ENCODE peak calls at places on chromosomes 13 and 19, in six cellular contexts. C is A549, G is endothelial cell of umbilical vein, V is K562, R is GM12878, K is HepG2. E is an unnamed sample.

GRCh38 chr13:112057736-112058518 is 9.0 kb upstream of the SOX1 start:
- DNase-seq in K (no peak), V (peak), R (no peak), G (peak), C (no peak), E (no peak)

GRCh38 chr13:113669231-113669870 is 2.3 kb downstream of the GRK1 start:
- DNase-seq in C (no peak), G (no peak), V (no peak), R (no peak), K (no peak), E (no peak)

GRCh38 chr13:85434927-85435326 is 364.3 kb downstream of the SLITRK6 start:
- DNase-seq in K (no peak), C (no peak), G (no peak), R (no peak), V (no peak), E (no peak)

GRCh38 chr13:107715496-107715895 is 499.8 kb downstream of the LIG4 start:
- DNase-seq in K (no peak), R (no peak), V (no peak), C (no peak), G (no peak), E (no peak)

GRCh38 chr19:38433268-38433733 is at the start of gene RYR1:
- DNase-seq in K (no peak), V (peak), R (no peak), G (no peak), C (no peak), E (peak)

GRCh38 chr13:73215807-73216206 is 157.0 kb downstream of the KLF5 start:
- DNase-seq in V (no peak), R (no peak), G (no peak), C (no peak), K (no peak), E (no peak)

GRCh38 chr13:21133077-21133476 is 43.3 kb downstream of the SKA3 start:
- DNase-seq in V (no peak), K (no peak), G (no peak), R (no peak), C (no peak), E (no peak)

GRCh38 chr19:6464070-6464873 is at the start of gene CRB3:
- DNase-seq in G (no peak), R (no peak), K (peak), V (no peak), C (peak), E (no peak)

GRCh38 chr13:55577847-55578210 is 1562.9 kb upstream of the PRR20A start:
- DNase-seq in C (no peak), G (no peak), K (no peak), R (no peak), V (no peak), E (no peak)

GRCh38 chr13:28704919-28705318 is 13.9 kb downstream of the SLC46A3 start:
- DNase-seq in V (no peak), K (no peak), R (no peak), G (no peak), C (no peak), E (no peak)

GRCh38 chr19:17079710-17080440 is 4.3 kb downstream of the MYO9B start:
- DNase-seq in G (peak), K (peak), C (peak), R (peak), V (no peak), E (no peak)

GRCh38 chr13:50400035-50400726 is 384.9 kb downstream of the KCNRG start:
- DNase-seq in V (no peak), K (no peak), R (no peak), G (peak), C (no peak), E (no peak)

GRCh38 chr19:18379803-18380747 is 5.9 kb upstream of the GDF15 start:
- DNase-seq in V (peak), K (peak), R (no peak), C (peak), G (no peak), E (no peak)

GRCh38 chr19:41479757-41480191 is 36.8 kb downstream of the ERICH4 start:
- DNase-seq in C (peak), R (no peak), V (peak), K (no peak), G (peak), E (peak)
- H3K4me3 ChIP-seq in C (no peak), R (no peak), V (no peak), K (no peak), G (peak), E (peak)

GRCh38 chr13:52600666-52601065 is 41.6 kb upstream of the HNRNPA1L2 start:
- DNase-seq in C (no peak), R (no peak), G (peak), V (no peak), K (no peak), E (peak)

GRCh38 chr13:52597676-52598075 is 44.6 kb upstream of the HNRNPA1L2 start:
- DNase-seq in K (no peak), G (no peak), R (no peak), V (no peak), C (no peak), E (no peak)

GRCh38 chr13:52599037-52599852 is 43.0 kb upstream of the HNRNPA1L2 start:
- DNase-seq in R (no peak), G (peak), V (no peak), K (no peak), C (no peak), E (no peak)

GRCh38 chr13:52599853-52600603 is 42.2 kb upstream of the HNRNPA1L2 start:
- DNase-seq in R (no peak), G (peak), K (no peak), V (no peak), C (no peak), E (peak)
- TF ChIP-seq MAX in R (no peak), G (no peak), K (peak), V (no peak), C (no peak), E (peak)

GRCh38 chr13:74461011-74461410 is 326.8 kb upstream of the KLF12 start:
- DNase-seq in K (no peak), C (no peak), V (no peak), G (no peak), R (no peak), E (no peak)

GRCh38 chr13:74465279-74465678 is 331.1 kb upstream of the KLF12 start:
- DNase-seq in C (no peak), V (no peak), R (no peak), K (no peak), G (no peak), E (no peak)

GRCh38 chr13:74464656-74465055 is 330.5 kb upstream of the KLF12 start:
- DNase-seq in G (no peak), K (no peak), V (no peak), C (no peak), R (no peak), E (no peak)

DNA sequence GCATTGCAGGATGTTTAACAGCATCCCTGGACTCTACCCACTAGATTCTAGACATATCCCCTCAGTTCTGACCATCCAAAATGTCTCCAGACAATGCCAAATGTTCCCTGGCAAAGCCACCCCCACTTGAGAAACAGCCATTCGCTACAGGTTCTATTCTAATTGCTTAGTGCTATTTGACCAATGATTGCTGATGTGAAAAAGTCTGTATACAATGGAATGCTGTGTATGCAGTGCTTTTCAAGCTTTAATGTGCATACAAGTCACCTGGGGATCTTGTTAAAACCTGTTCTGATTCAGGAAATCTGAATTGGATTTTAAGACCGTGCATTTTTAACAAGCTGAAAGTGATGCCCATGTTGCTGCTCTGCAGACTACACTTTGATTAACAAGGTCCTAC is 331.8 kb upstream of the KLF12 start:
- DNase-seq in K (no peak), G (no peak), R (no peak), V (no peak), C (no peak), E (no peak)
- TF ChIP-seq MYC in K (no peak), G (no peak), R (no peak), V (no peak), C (no peak), E (no peak)

GRCh38 chr19:55285225-55285890 is 1.6 kb downstream of the BRSK1 start:
- DNase-seq in G (no peak), C (no peak), V (no peak), K (no peak), R (no peak), E (no peak)

GRCh38 chr19:55283548-55284393 is at the start of gene BRSK1:
- DNase-seq in C (peak), G (no peak), V (peak), K (no peak), R (no peak), E (no peak)

GRCh38 chr19:55279773-55280643 is at the start of gene HSPBP1:
- DNase-seq in C (peak), K (peak), R (peak), G (peak), V (peak), E (peak)

GRCh38 chr19:55287361-55288079 is 3.7 kb downstream of the BRSK1 start:
- DNase-seq in R (no peak), V (no peak), G (no peak), K (no peak), C (no peak), E (no peak)

GRCh38 chr19:55284405-55285058 is 735 bp downstream of the BRSK1 start:
- DNase-seq in K (no peak), R (no peak), G (no peak), V (no peak), C (no peak), E (no peak)
- H3K4me3 ChIP-seq in K (no peak), R (no peak), G (no peak), V (peak), C (peak), E (no peak)

GRCh38 chr13:41289463-41289881 is 21.6 kb upstream of the NAA16 start:
- DNase-seq in K (peak), G (no peak), C (no peak), V (no peak), R (no peak), E (peak)

GRCh38 chr13:41286370-41286769 is 23.0 kb upstream of the MTRF1 start:
- DNase-seq in V (no peak), R (no peak), C (no peak), K (no peak), G (no peak), E (no peak)

GRCh38 chr13:41284512-41285288 is 21.3 kb upstream of the MTRF1 start:
- DNase-seq in V (no peak), K (peak), C (peak), R (no peak), G (peak), E (no peak)
- TF ChIP-seq MAX in V (no peak), K (no peak), C (peak), R (no peak), G (no peak), E (no peak)

GRCh38 chr19:5308471-5309437 is 31.9 kb downstream of the PTPRS start:
- DNase-seq in G (peak), C (no peak), R (no peak), V (peak), K (no peak), E (peak)
- TF ChIP-seq MYC in G (no peak), C (no peak), R (no peak), V (no peak), K (no peak), E (no peak)

E was measured in NB4.